ENCODE peak calls at places on chromosome X, in ten cellular contexts. One of them, this sample, is unnamed.

GRCh38 chrX:17923546-17923945 is 62.4 kb upstream of the RAI2 start:
- DNase-seq in RWPE1: peak
- DNase-seq in LHCN-M2: no peak
- DNase-seq in pons: no peak
- DNase-seq in epithelial cell of esophagus: no peak
- DNase-seq in lower leg skin: no peak
- DNase-seq in astrocyte of the spinal cord: no peak
- DNase-seq in NCI-H1092: no peak
- DNase-seq in HT1080: peak
- DNase-seq in WTC11: no peak
- DNase-seq in this sample: no peak

GRCh38 chrX:129600981-129601424 is 53.8 kb downstream of the APLN start:
- DNase-seq in RWPE1: peak
- DNase-seq in LHCN-M2: peak
- DNase-seq in pons: peak
- DNase-seq in epithelial cell of esophagus: peak
- DNase-seq in lower leg skin: peak
- DNase-seq in astrocyte of the spinal cord: peak
- DNase-seq in NCI-H1092: no peak
- DNase-seq in HT1080: no peak
- DNase-seq in WTC11: no peak
- DNase-seq in this sample: no peak

GRCh38 chrX:39242187-39242586 is 440.9 kb downstream of the MID1IP1 start:
- DNase-seq in RWPE1: peak
- DNase-seq in LHCN-M2: peak
- DNase-seq in pons: peak
- DNase-seq in epithelial cell of esophagus: peak
- DNase-seq in lower leg skin: no peak
- DNase-seq in astrocyte of the spinal cord: no peak
- DNase-seq in NCI-H1092: peak
- DNase-seq in HT1080: peak
- DNase-seq in WTC11: peak
- DNase-seq in this sample: no peak

GRCh38 chrX:39777623-39778025 is 320.1 kb downstream of the BCOR start:
- DNase-seq in RWPE1: no peak
- DNase-seq in LHCN-M2: no peak
- DNase-seq in pons: no peak
- DNase-seq in epithelial cell of esophagus: no peak
- DNase-seq in lower leg skin: no peak
- DNase-seq in astrocyte of the spinal cord: no peak
- DNase-seq in NCI-H1092: no peak
- DNase-seq in HT1080: no peak
- DNase-seq in WTC11: no peak
- DNase-seq in this sample: no peak

GRCh38 chrX:48521353-48522243 is at the start of gene EBP:
- DNase-seq in RWPE1: peak
- DNase-seq in LHCN-M2: peak
- DNase-seq in pons: peak
- DNase-seq in epithelial cell of esophagus: peak
- DNase-seq in lower leg skin: peak
- DNase-seq in astrocyte of the spinal cord: peak
- DNase-seq in NCI-H1092: peak
- DNase-seq in HT1080: peak
- DNase-seq in WTC11: peak
- DNase-seq in this sample: peak

GRCh38 chrX:31233941-31234496 is 162.2 kb upstream of the FTHL17 start:
- DNase-seq in RWPE1: no peak
- DNase-seq in LHCN-M2: no peak
- DNase-seq in pons: no peak
- DNase-seq in epithelial cell of esophagus: peak
- DNase-seq in lower leg skin: no peak
- DNase-seq in astrocyte of the spinal cord: no peak
- DNase-seq in NCI-H1092: no peak
- DNase-seq in HT1080: no peak
- DNase-seq in WTC11: peak
- DNase-seq in this sample: no peak

GRCh38 chrX:39592776-39593175 is 505.0 kb downstream of the BCOR start:
- DNase-seq in RWPE1: no peak
- DNase-seq in LHCN-M2: no peak
- DNase-seq in pons: peak
- DNase-seq in epithelial cell of esophagus: peak
- DNase-seq in lower leg skin: no peak
- DNase-seq in astrocyte of the spinal cord: peak
- DNase-seq in NCI-H1092: no peak
- DNase-seq in HT1080: no peak
- DNase-seq in WTC11: no peak
- DNase-seq in this sample: no peak

GRCh38 chrX:33273521-33273920 is 62.2 kb upstream of the DMD start:
- DNase-seq in RWPE1: no peak
- DNase-seq in LHCN-M2: peak
- DNase-seq in pons: no peak
- DNase-seq in epithelial cell of esophagus: peak
- DNase-seq in lower leg skin: no peak
- DNase-seq in astrocyte of the spinal cord: no peak
- DNase-seq in NCI-H1092: no peak
- DNase-seq in HT1080: no peak
- DNase-seq in WTC11: no peak
- DNase-seq in this sample: no peak

GRCh38 chrX:40108084-40108958 is 10.6 kb upstream of the BCOR start:
- DNase-seq in RWPE1: no peak
- DNase-seq in LHCN-M2: no peak
- DNase-seq in pons: no peak
- DNase-seq in epithelial cell of esophagus: no peak
- DNase-seq in lower leg skin: peak
- DNase-seq in astrocyte of the spinal cord: peak
- DNase-seq in NCI-H1092: peak
- DNase-seq in HT1080: no peak
- DNase-seq in WTC11: peak
- DNase-seq in this sample: peak

GRCh38 chrX:15221321-15221720 is 48.6 kb downstream of the ASB9 start:
- DNase-seq in RWPE1: no peak
- DNase-seq in LHCN-M2: no peak
- DNase-seq in pons: no peak
- DNase-seq in epithelial cell of esophagus: no peak
- DNase-seq in lower leg skin: no peak
- DNase-seq in astrocyte of the spinal cord: no peak
- DNase-seq in NCI-H1092: no peak
- DNase-seq in HT1080: no peak
- DNase-seq in WTC11: no peak
- DNase-seq in this sample: no peak

GRCh38 chrX:15680401-15680800 is 15.8 kb upstream of the CLTRN start:
- DNase-seq in RWPE1: no peak
- DNase-seq in LHCN-M2: peak
- DNase-seq in pons: no peak
- DNase-seq in epithelial cell of esophagus: peak
- DNase-seq in lower leg skin: no peak
- DNase-seq in astrocyte of the spinal cord: peak
- DNase-seq in NCI-H1092: no peak
- DNase-seq in HT1080: peak
- DNase-seq in WTC11: no peak
- DNase-seq in this sample: no peak

GRCh38 chrX:150508461-150509367 is 59.7 kb upstream of the MTM1 start:
- DNase-seq in RWPE1: no peak
- DNase-seq in LHCN-M2: no peak
- DNase-seq in pons: peak
- DNase-seq in epithelial cell of esophagus: no peak
- DNase-seq in lower leg skin: peak
- DNase-seq in astrocyte of the spinal cord: peak
- DNase-seq in NCI-H1092: peak
- DNase-seq in HT1080: no peak
- DNase-seq in WTC11: peak
- DNase-seq in this sample: peak

GRCh38 chrX:130085551-130085986 is 24.7 kb downstream of the ELF4 start:
- DNase-seq in RWPE1: no peak
- DNase-seq in LHCN-M2: peak
- DNase-seq in pons: no peak
- DNase-seq in epithelial cell of esophagus: no peak
- DNase-seq in lower leg skin: no peak
- DNase-seq in astrocyte of the spinal cord: no peak
- DNase-seq in NCI-H1092: no peak
- DNase-seq in HT1080: peak
- DNase-seq in WTC11: no peak
- DNase-seq in this sample: no peak

GRCh38 chrX:123833387-123833786 is 26.5 kb upstream of the XIAP start:
- DNase-seq in RWPE1: peak
- DNase-seq in LHCN-M2: peak
- DNase-seq in pons: peak
- DNase-seq in epithelial cell of esophagus: peak
- DNase-seq in lower leg skin: no peak
- DNase-seq in astrocyte of the spinal cord: peak
- DNase-seq in NCI-H1092: peak
- DNase-seq in HT1080: peak
- DNase-seq in WTC11: peak
- DNase-seq in this sample: no peak

GRCh38 chrX:121579016-121579760 is 531.8 kb downstream of the GLUD2 start:
- DNase-seq in RWPE1: no peak
- DNase-seq in LHCN-M2: no peak
- DNase-seq in pons: peak
- DNase-seq in epithelial cell of esophagus: peak
- DNase-seq in lower leg skin: no peak
- DNase-seq in astrocyte of the spinal cord: peak
- DNase-seq in NCI-H1092: peak
- DNase-seq in HT1080: no peak
- DNase-seq in WTC11: no peak
- DNase-seq in this sample: no peak

GRCh38 chrX:38800981-38801845 is at the start of gene MID1IP1:
- DNase-seq in RWPE1: peak
- DNase-seq in LHCN-M2: peak
- DNase-seq in pons: peak
- DNase-seq in epithelial cell of esophagus: peak
- DNase-seq in lower leg skin: peak
- DNase-seq in astrocyte of the spinal cord: peak
- DNase-seq in NCI-H1092: peak
- DNase-seq in HT1080: no peak
- DNase-seq in WTC11: peak
- DNase-seq in this sample: peak

GRCh38 chrX:87518504-87518903 is 902 bp downstream of the KLHL4 start:
- DNase-seq in RWPE1: no peak
- DNase-seq in LHCN-M2: peak
- DNase-seq in pons: peak
- DNase-seq in epithelial cell of esophagus: peak
- DNase-seq in lower leg skin: no peak
- DNase-seq in astrocyte of the spinal cord: peak
- DNase-seq in NCI-H1092: no peak
- DNase-seq in HT1080: peak
- DNase-seq in WTC11: no peak
- DNase-seq in this sample: no peak

GRCh38 chrX:129931411-129932136 is 25.6 kb downstream of the UTP14A start:
- DNase-seq in RWPE1: peak
- DNase-seq in LHCN-M2: peak
- DNase-seq in pons: peak
- DNase-seq in epithelial cell of esophagus: peak
- DNase-seq in lower leg skin: peak
- DNase-seq in astrocyte of the spinal cord: peak
- DNase-seq in NCI-H1092: peak
- DNase-seq in HT1080: peak
- DNase-seq in WTC11: peak
- DNase-seq in this sample: peak

GRCh38 chrX:30713061-30713525 is 59.9 kb downstream of the GK start:
- DNase-seq in RWPE1: peak
- DNase-seq in LHCN-M2: peak
- DNase-seq in pons: peak
- DNase-seq in epithelial cell of esophagus: peak
- DNase-seq in lower leg skin: no peak
- DNase-seq in astrocyte of the spinal cord: peak
- DNase-seq in NCI-H1092: peak
- DNase-seq in HT1080: peak
- DNase-seq in WTC11: peak
- DNase-seq in this sample: no peak

GRCh38 chrX:45900751-45901150 is 644.5 kb downstream of the ZNF674 start:
- DNase-seq in RWPE1: no peak
- DNase-seq in LHCN-M2: no peak
- DNase-seq in pons: no peak
- DNase-seq in epithelial cell of esophagus: no peak
- DNase-seq in lower leg skin: no peak
- DNase-seq in astrocyte of the spinal cord: peak
- DNase-seq in NCI-H1092: no peak
- DNase-seq in HT1080: no peak
- DNase-seq in WTC11: no peak
- DNase-seq in this sample: no peak

GRCh38 chrX:135411893-135412292 is 9.9 kb upstream of the SMIM10L2A start:
- DNase-seq in RWPE1: no peak
- DNase-seq in LHCN-M2: peak
- DNase-seq in pons: no peak
- DNase-seq in epithelial cell of esophagus: peak
- DNase-seq in lower leg skin: no peak
- DNase-seq in astrocyte of the spinal cord: peak
- DNase-seq in NCI-H1092: no peak
- DNase-seq in HT1080: peak
- DNase-seq in WTC11: no peak
- DNase-seq in this sample: no peak

GRCh38 chrX:130772313-130773140 is 130.5 kb downstream of the ENOX2 start:
- DNase-seq in RWPE1: no peak
- DNase-seq in LHCN-M2: peak
- DNase-seq in pons: no peak
- DNase-seq in epithelial cell of esophagus: peak
- DNase-seq in lower leg skin: no peak
- DNase-seq in astrocyte of the spinal cord: peak
- DNase-seq in NCI-H1092: peak
- DNase-seq in HT1080: peak
- DNase-seq in WTC11: no peak
- DNase-seq in this sample: no peak

GRCh38 chrX:139823806-139824205 is 109.0 kb downstream of the ATP11C start:
- DNase-seq in RWPE1: no peak
- DNase-seq in LHCN-M2: peak
- DNase-seq in pons: no peak
- DNase-seq in epithelial cell of esophagus: peak
- DNase-seq in lower leg skin: no peak
- DNase-seq in astrocyte of the spinal cord: peak
- DNase-seq in NCI-H1092: no peak
- DNase-seq in HT1080: peak
- DNase-seq in WTC11: no peak
- DNase-seq in this sample: no peak

GRCh38 chrX:46251755-46252154 is 293.5 kb downstream of the ZNF674 start:
- DNase-seq in RWPE1: peak
- DNase-seq in LHCN-M2: peak
- DNase-seq in pons: no peak
- DNase-seq in epithelial cell of esophagus: peak
- DNase-seq in lower leg skin: no peak
- DNase-seq in astrocyte of the spinal cord: peak
- DNase-seq in NCI-H1092: no peak
- DNase-seq in HT1080: peak
- DNase-seq in WTC11: no peak
- DNase-seq in this sample: no peak

GRCh38 chrX:78140206-78140605 is 756 bp upstream of the TAF9B start:
- DNase-seq in RWPE1: no peak
- DNase-seq in LHCN-M2: no peak
- DNase-seq in pons: no peak
- DNase-seq in epithelial cell of esophagus: no peak
- DNase-seq in lower leg skin: no peak
- DNase-seq in astrocyte of the spinal cord: no peak
- DNase-seq in NCI-H1092: no peak
- DNase-seq in HT1080: no peak
- DNase-seq in WTC11: no peak
- DNase-seq in this sample: no peak

GRCh38 chrX:44795945-44796450 is 47.8 kb upstream of the DUSP21 start:
- DNase-seq in RWPE1: no peak
- DNase-seq in LHCN-M2: no peak
- DNase-seq in pons: no peak
- DNase-seq in epithelial cell of esophagus: peak
- DNase-seq in lower leg skin: no peak
- DNase-seq in astrocyte of the spinal cord: no peak
- DNase-seq in NCI-H1092: no peak
- DNase-seq in HT1080: no peak
- DNase-seq in WTC11: no peak
- DNase-seq in this sample: no peak

GRCh38 chrX:8201896-8202331 is 30.8 kb upstream of the VCX2 start:
- DNase-seq in RWPE1: no peak
- DNase-seq in LHCN-M2: no peak
- DNase-seq in pons: peak
- DNase-seq in epithelial cell of esophagus: no peak
- DNase-seq in lower leg skin: no peak
- DNase-seq in astrocyte of the spinal cord: peak
- DNase-seq in NCI-H1092: no peak
- DNase-seq in HT1080: no peak
- DNase-seq in WTC11: no peak
- DNase-seq in this sample: no peak

GRCh38 chrX:140764401-140764919 is 54.9 kb downstream of the LINC00632 start:
- DNase-seq in RWPE1: no peak
- DNase-seq in LHCN-M2: peak
- DNase-seq in pons: peak
- DNase-seq in epithelial cell of esophagus: peak
- DNase-seq in lower leg skin: no peak
- DNase-seq in astrocyte of the spinal cord: peak
- DNase-seq in NCI-H1092: no peak
- DNase-seq in HT1080: no peak
- DNase-seq in WTC11: peak
- DNase-seq in this sample: no peak